ENCODE peak calls at places on chromosomes 13 and 19, in eight cellular contexts. One of them, this sample, is unnamed. For H3K4me1, the result is how much of the 10 kb centered on the place peaks cover.

GRCh38 chr19:55585658-55586339 is 5.2 kb upstream of the ZNF579 start:
- DNase-seq in H1: no peak
- DNase-seq in cardiac muscle cell: peak
- DNase-seq in trophoblast cell: no peak
- DNase-seq in right atrium auricular region: peak
- DNase-seq in IMR-90: peak
- DNase-seq in fibroblast of lung: peak
- DNase-seq in neural progenitor cell: peak
- DNase-seq in this sample: no peak

GRCh38 chr19:16327911-16328823 is 3.5 kb downstream of the KLF2 start:
- DNase-seq in right atrium auricular region: peak
- DNase-seq in fibroblast of lung: peak
- DNase-seq in H1: no peak
- DNase-seq in IMR-90: peak
- DNase-seq in trophoblast cell: peak
- DNase-seq in neural progenitor cell: no peak
- DNase-seq in cardiac muscle cell: no peak
- DNase-seq in this sample: peak

GRCh38 chr19:40006273-40006691 is 9.4 kb downstream of the ZNF546 start:
- DNase-seq in trophoblast cell: no peak
- DNase-seq in H1: no peak
- DNase-seq in cardiac muscle cell: no peak
- DNase-seq in fibroblast of lung: peak
- DNase-seq in right atrium auricular region: no peak
- DNase-seq in IMR-90: peak
- DNase-seq in neural progenitor cell: no peak
- DNase-seq in this sample: no peak

GRCh38 chr13:67557642-67558241 is 327.6 kb upstream of the PCDH9 start:
- DNase-seq in fibroblast of lung: peak
- DNase-seq in neural progenitor cell: no peak
- DNase-seq in IMR-90: no peak
- DNase-seq in cardiac muscle cell: no peak
- DNase-seq in trophoblast cell: no peak
- DNase-seq in H1: no peak
- DNase-seq in right atrium auricular region: no peak
- DNase-seq in this sample: no peak

GRCh38 chr13:42380420-42381164 is 108.6 kb downstream of the AKAP11 start:
- DNase-seq in cardiac muscle cell: no peak
- DNase-seq in H1: no peak
- DNase-seq in right atrium auricular region: no peak
- DNase-seq in neural progenitor cell: no peak
- DNase-seq in trophoblast cell: no peak
- DNase-seq in fibroblast of lung: no peak
- DNase-seq in IMR-90: no peak
- DNase-seq in this sample: no peak

GRCh38 chr13:93425411-93425810 is 198.8 kb downstream of the GPC6 start:
- DNase-seq in trophoblast cell: no peak
- DNase-seq in IMR-90: no peak
- DNase-seq in fibroblast of lung: no peak
- DNase-seq in neural progenitor cell: no peak
- DNase-seq in H1: no peak
- DNase-seq in right atrium auricular region: no peak
- DNase-seq in cardiac muscle cell: no peak
- DNase-seq in this sample: no peak

GRCh38 chr13:86445584-86446140 is 646.4 kb upstream of the SLITRK6 start:
- DNase-seq in IMR-90: no peak
- DNase-seq in trophoblast cell: no peak
- DNase-seq in H1: no peak
- DNase-seq in fibroblast of lung: no peak
- DNase-seq in neural progenitor cell: no peak
- DNase-seq in right atrium auricular region: no peak
- DNase-seq in cardiac muscle cell: no peak
- DNase-seq in this sample: no peak

GRCh38 chr13:101915755-101916107 is 463.3 kb downstream of the ITGBL1 start:
- DNase-seq in H1: no peak
- DNase-seq in neural progenitor cell: peak
- DNase-seq in IMR-90: no peak
- DNase-seq in cardiac muscle cell: no peak
- DNase-seq in trophoblast cell: no peak
- DNase-seq in right atrium auricular region: no peak
- DNase-seq in fibroblast of lung: no peak
- DNase-seq in this sample: no peak

GRCh38 chr19:36850646-36851442 is at the start of gene ZNF345:
- DNase-seq in cardiac muscle cell: peak
- DNase-seq in H1: no peak
- DNase-seq in fibroblast of lung: peak
- DNase-seq in trophoblast cell: peak
- DNase-seq in IMR-90: peak
- DNase-seq in neural progenitor cell: peak
- DNase-seq in right atrium auricular region: peak
- DNase-seq in this sample: peak

GRCh38 chr13:112885782-112886268 is 83.2 kb upstream of the MCF2L start:
- DNase-seq in right atrium auricular region: peak
- DNase-seq in neural progenitor cell: peak
- DNase-seq in H1: peak
- DNase-seq in trophoblast cell: peak
- DNase-seq in cardiac muscle cell: peak
- DNase-seq in IMR-90: peak
- DNase-seq in fibroblast of lung: peak
- DNase-seq in this sample: peak

GRCh38 chr19:7912697-7913564 is 1.7 kb upstream of the TGFBR3L start:
- DNase-seq in H1: no peak
- DNase-seq in cardiac muscle cell: no peak
- DNase-seq in neural progenitor cell: no peak
- DNase-seq in IMR-90: no peak
- DNase-seq in right atrium auricular region: no peak
- DNase-seq in fibroblast of lung: no peak
- DNase-seq in trophoblast cell: no peak
- DNase-seq in this sample: no peak

GRCh38 chr13:30618186-30618937 is 642 bp downstream of the USPL1 start:
- DNase-seq in neural progenitor cell: peak
- DNase-seq in trophoblast cell: peak
- DNase-seq in cardiac muscle cell: peak
- DNase-seq in fibroblast of lung: no peak
- DNase-seq in right atrium auricular region: no peak
- DNase-seq in H1: no peak
- DNase-seq in IMR-90: no peak
- DNase-seq in this sample: peak

GRCh38 chr13:98476538-98476966 is 100.4 kb downstream of the STK24 start:
- DNase-seq in right atrium auricular region: peak
- DNase-seq in neural progenitor cell: no peak
- DNase-seq in fibroblast of lung: peak
- DNase-seq in trophoblast cell: no peak
- DNase-seq in H1: no peak
- DNase-seq in IMR-90: peak
- DNase-seq in cardiac muscle cell: no peak
- DNase-seq in this sample: peak

GRCh38 chr13:34545461-34545860 is 396.6 kb upstream of the NBEA start:
- DNase-seq in trophoblast cell: no peak
- DNase-seq in right atrium auricular region: no peak
- DNase-seq in H1: no peak
- DNase-seq in neural progenitor cell: no peak
- DNase-seq in IMR-90: no peak
- DNase-seq in cardiac muscle cell: no peak
- DNase-seq in fibroblast of lung: no peak
- DNase-seq in this sample: no peak

GRCh38 chr19:55082023-55082851 is 6.6 kb downstream of the EPS8L1 start:
- DNase-seq in fibroblast of lung: peak
- DNase-seq in neural progenitor cell: peak
- DNase-seq in cardiac muscle cell: no peak
- DNase-seq in trophoblast cell: no peak
- DNase-seq in H1: no peak
- DNase-seq in IMR-90: peak
- DNase-seq in right atrium auricular region: no peak
- DNase-seq in this sample: peak

GRCh38 chr13:49980266-49980665 is 16.6 kb upstream of the TRIM13 start:
- DNase-seq in IMR-90: no peak
- DNase-seq in fibroblast of lung: no peak
- DNase-seq in H1: no peak
- DNase-seq in right atrium auricular region: no peak
- DNase-seq in cardiac muscle cell: no peak
- DNase-seq in trophoblast cell: no peak
- DNase-seq in neural progenitor cell: no peak
- DNase-seq in this sample: no peak

GRCh38 chr13:29170451-29171082 is 350.4 kb downstream of the MTUS2 start:
- DNase-seq in cardiac muscle cell: no peak
- DNase-seq in H1: no peak
- DNase-seq in trophoblast cell: no peak
- DNase-seq in IMR-90: no peak
- DNase-seq in right atrium auricular region: no peak
- DNase-seq in fibroblast of lung: peak
- DNase-seq in neural progenitor cell: no peak
- DNase-seq in this sample: no peak

GRCh38 chr13:21672811-21673591 is 2.1 kb downstream of the FGF9 start:
- DNase-seq in right atrium auricular region: no peak
- DNase-seq in H1: no peak
- DNase-seq in trophoblast cell: peak
- DNase-seq in fibroblast of lung: no peak
- DNase-seq in IMR-90: no peak
- DNase-seq in cardiac muscle cell: peak
- DNase-seq in neural progenitor cell: peak
- DNase-seq in this sample: peak
- H3K4me1 ChIP-seq in right atrium auricular region: half or more
- H3K4me1 ChIP-seq in H1: under half
- H3K4me1 ChIP-seq in trophoblast cell: under half
- H3K4me1 ChIP-seq in fibroblast of lung: under half
- H3K4me1 ChIP-seq in IMR-90: under half
- H3K4me1 ChIP-seq in cardiac muscle cell: under half
- H3K4me1 ChIP-seq in neural progenitor cell: under half
- H3K4me1 ChIP-seq in this sample: under half

GRCh38 chr19:4088065-4088679 is 21.5 kb upstream of the ZBTB7A start:
- DNase-seq in fibroblast of lung: no peak
- DNase-seq in IMR-90: no peak
- DNase-seq in cardiac muscle cell: no peak
- DNase-seq in right atrium auricular region: no peak
- DNase-seq in H1: no peak
- DNase-seq in neural progenitor cell: no peak
- DNase-seq in trophoblast cell: no peak
- DNase-seq in this sample: no peak
- H3K4me3 ChIP-seq in fibroblast of lung: no peak
- H3K4me3 ChIP-seq in IMR-90: no peak
- H3K4me3 ChIP-seq in cardiac muscle cell: no peak
- H3K4me3 ChIP-seq in right atrium auricular region: no peak
- H3K4me3 ChIP-seq in H1: no peak
- H3K4me3 ChIP-seq in neural progenitor cell: no peak
- H3K4me3 ChIP-seq in trophoblast cell: no peak
- H3K4me3 ChIP-seq in this sample: no peak

DNA sequence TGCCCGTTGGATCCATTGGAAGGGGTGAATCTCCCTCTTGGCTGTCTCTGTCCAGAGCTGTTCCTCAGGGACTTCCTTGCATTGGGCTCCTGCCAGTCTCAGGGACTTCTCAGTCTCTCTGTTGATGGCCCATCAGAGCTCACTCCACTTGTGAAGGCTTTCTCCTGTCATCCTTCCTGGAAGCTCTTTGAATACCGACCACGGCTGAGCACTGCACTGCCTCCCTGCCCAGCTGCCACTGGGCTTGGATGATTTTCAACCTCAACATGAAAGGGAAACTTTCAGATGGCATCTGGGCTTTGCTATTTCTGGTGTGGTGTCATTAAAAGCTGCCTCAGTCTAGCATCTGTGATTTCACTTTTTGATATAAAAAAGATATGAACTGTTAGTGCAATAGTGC is 66.1 kb upstream of the ANKRD10 start:
- DNase-seq in right atrium auricular region: no peak
- DNase-seq in neural progenitor cell: no peak
- DNase-seq in IMR-90: no peak
- DNase-seq in fibroblast of lung: no peak
- DNase-seq in H1: no peak
- DNase-seq in trophoblast cell: no peak
- DNase-seq in cardiac muscle cell: no peak
- DNase-seq in this sample: no peak
- H3K27ac ChIP-seq in right atrium auricular region: no peak
- H3K27ac ChIP-seq in neural progenitor cell: no peak
- H3K27ac ChIP-seq in IMR-90: no peak
- H3K27ac ChIP-seq in fibroblast of lung: no peak
- H3K27ac ChIP-seq in H1: no peak
- H3K27ac ChIP-seq in trophoblast cell: no peak
- H3K27ac ChIP-seq in cardiac muscle cell: no peak
- H3K27ac ChIP-seq in this sample: no peak

DNA sequence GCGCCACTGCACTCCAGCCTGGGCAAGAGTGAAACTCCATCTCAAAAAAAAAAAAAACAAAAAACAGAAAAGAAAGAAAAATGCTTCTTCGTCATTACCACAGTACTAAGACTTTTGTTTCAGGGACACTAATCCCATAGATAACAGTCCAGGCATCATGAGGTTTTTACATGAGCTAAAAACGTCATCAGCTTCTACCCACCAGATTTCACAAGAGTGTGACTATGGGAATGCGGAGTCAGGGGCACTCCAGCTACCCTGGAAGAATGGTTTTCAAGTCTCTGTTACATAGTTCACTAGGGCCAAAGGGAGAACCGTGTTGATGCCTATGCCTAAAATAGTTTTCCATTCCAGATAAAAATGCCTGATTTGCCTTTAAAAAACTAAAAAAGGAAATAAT is 33.2 kb downstream of the RAB20 start:
- DNase-seq in cardiac muscle cell: no peak
- DNase-seq in H1: no peak
- DNase-seq in right atrium auricular region: no peak
- DNase-seq in neural progenitor cell: no peak
- DNase-seq in trophoblast cell: peak
- DNase-seq in fibroblast of lung: peak
- DNase-seq in IMR-90: peak
- DNase-seq in this sample: no peak
- H3K4me1 ChIP-seq in cardiac muscle cell: under half
- H3K4me1 ChIP-seq in H1: under half
- H3K4me1 ChIP-seq in right atrium auricular region: half or more
- H3K4me1 ChIP-seq in neural progenitor cell: under half
- H3K4me1 ChIP-seq in trophoblast cell: half or more
- H3K4me1 ChIP-seq in fibroblast of lung: under half
- H3K4me1 ChIP-seq in IMR-90: under half
- H3K4me1 ChIP-seq in this sample: under half

This sample was measured in small intestine.